ENCODE peak calls at places on chromosomes 6 and 20, in four cellular contexts. I is A549, B is AG09309, C is left lung. N is an unnamed sample.

GRCh38 chr6:119350202-119351004 is 842 bp upstream of the MAN1A1 start:
- DNase-seq in I (peak), B (peak), C (no peak), N (no peak)

GRCh38 chr20:956330-956951 is 40.3 kb upstream of the ANGPT4 start:
- DNase-seq in I (peak), B (no peak), C (peak), N (peak)

GRCh38 chr6:168469198-168469943 is 28.4 kb downstream of the SMOC2 start:
- DNase-seq in I (no peak), B (no peak), C (no peak), N (no peak)

GRCh38 chr6:31581511-31582229 is 554 bp downstream of the LTB start:
- DNase-seq in I (no peak), B (no peak), C (no peak), N (no peak)

GRCh38 chr20:33668087-33668790 is 1.5 kb downstream of the ACTL10 start:
- DNase-seq in I (peak), B (no peak), C (peak), N (peak)

GRCh38 chr6:152984387-152984872 is 1.6 kb upstream of the FBXO5 start:
- DNase-seq in I (no peak), B (no peak), C (no peak), N (no peak)

GRCh38 chr20:5658897-5659296 is 91.3 kb upstream of the SHLD1 start:
- DNase-seq in I (peak), B (no peak), C (peak), N (no peak)

GRCh38 chr6:140566706-140567330 is 1192.4 kb upstream of the CITED2 start:
- DNase-seq in I (no peak), B (no peak), C (no peak), N (no peak)

GRCh38 chr20:58452667-58453255 is 62.4 kb downstream of the APCDD1L start:
- DNase-seq in I (no peak), B (no peak), C (no peak), N (no peak)

GRCh38 chr6:32845381-32845884 is 1.6 kb upstream of the PSMB8 start:
- DNase-seq in I (no peak), B (no peak), C (peak), N (no peak)

GRCh38 chr20:14951105-14951504 is 613.7 kb upstream of the FLRT3 start:
- DNase-seq in I (no peak), B (no peak), C (no peak), N (no peak)

GRCh38 chr6:39836621-39837020 is 44.4 kb downstream of the DAAM2 start:
- DNase-seq in I (no peak), B (no peak), C (no peak), N (no peak)

GRCh38 chr6:36809156-36809555 is 30.1 kb downstream of the CPNE5 start:
- DNase-seq in I (no peak), B (no peak), C (no peak), N (no peak)

GRCh38 chr6:135244805-135245204 is 63.7 kb downstream of the MYB start:
- DNase-seq in I (no peak), B (no peak), C (no peak), N (no peak)

GRCh38 chr6:140485740-140486467 is 1111.5 kb upstream of the CITED2 start:
- DNase-seq in I (peak), B (peak), C (peak), N (no peak)

GRCh38 chr6:158398252-158399024 is 86.2 kb downstream of the TULP4 start:
- DNase-seq in I (no peak), B (no peak), C (no peak), N (no peak)

GRCh38 chr20:48983423-48984400 is 62.2 kb downstream of the ARFGEF2 start:
- DNase-seq in I (peak), B (peak), C (no peak), N (no peak)

GRCh38 chr20:35290887-35291417 is 1.3 kb downstream of the FAM83C start:
- DNase-seq in I (no peak), B (no peak), C (no peak), N (no peak)

GRCh38 chr20:49132995-49133451 is 55.1 kb downstream of the STAU1 start:
- DNase-seq in I (peak), B (peak), C (no peak), N (no peak)

GRCh38 chr6:121393711-121394110 is 41.7 kb upstream of the GJA1 start:
- DNase-seq in I (no peak), B (no peak), C (no peak), N (no peak)

GRCh38 chr20:34437330-34437986 is 74.4 kb downstream of the ITCH start:
- DNase-seq in I (no peak), B (no peak), C (no peak), N (no peak)

GRCh38 chr20:57158474-57158873 is 108.0 kb downstream of the BMP7 start:
- DNase-seq in I (no peak), B (no peak), C (no peak), N (no peak)

GRCh38 chr6:159217595-159218275 is 48.5 kb downstream of the FNDC1 start:
- DNase-seq in I (peak), B (no peak), C (no peak), N (no peak)

GRCh38 chr6:107344981-107345380 is 114.4 kb downstream of the PDSS2 start:
- DNase-seq in I (no peak), B (no peak), C (no peak), N (no peak)

GRCh38 chr6:170026272-170027110 is 264.4 kb downstream of the DLL1 start:
- DNase-seq in I (no peak), B (no peak), C (peak), N (peak)

GRCh38 chr6:14066782-14067406 is 50.7 kb upstream of the CD83 start:
- DNase-seq in I (peak), B (no peak), C (no peak), N (no peak)

GRCh38 chr6:47286301-47286700 is 23.4 kb downstream of the TNFRSF21 start:
- DNase-seq in I (no peak), B (no peak), C (no peak), N (no peak)

GRCh38 chr6:154510144-154510905 is at the start of gene CNKSR3:
- DNase-seq in I (peak), B (peak), C (peak), N (peak)
- TF ChIP-seq CTCF in I (no peak), B (no peak), C (no peak), N (peak)

DNA sequence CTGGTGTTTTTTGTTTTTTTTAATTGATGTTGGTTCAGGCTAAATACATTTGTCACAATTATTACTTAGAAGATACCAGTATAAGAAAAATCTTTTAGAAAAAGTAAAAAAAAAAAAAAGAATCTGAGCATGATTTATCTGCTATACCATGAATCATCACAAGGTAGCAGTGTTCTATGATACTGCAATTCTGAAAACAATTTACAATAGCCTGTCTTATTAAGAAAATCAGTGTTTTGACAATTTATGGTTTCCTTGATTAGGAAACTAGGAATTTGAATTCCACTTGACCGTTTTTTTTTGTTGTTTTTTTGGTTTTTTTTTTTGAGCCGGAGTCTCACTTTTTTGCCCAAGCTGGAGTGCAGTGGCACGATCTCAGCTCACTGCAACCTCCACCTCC is 9.3 kb upstream of the MAK start:
- DNase-seq in I (no peak), B (no peak), C (no peak), N (no peak)
- TF ChIP-seq CTCF in I (peak), B (peak), C (no peak), N (peak)

GRCh38 chr20:62386383-62387218 is at the start of gene RPS21:
- DNase-seq in I (peak), B (peak), C (peak), N (peak)
- TF ChIP-seq CTCF in I (no peak), B (no peak), C (no peak), N (no peak)

GRCh38 chr6:157158897-157159296 is 164.4 kb downstream of the TMEM242 start:
- DNase-seq in I (no peak), B (no peak), C (no peak), N (no peak)
- TF ChIP-seq CTCF in I (no peak), B (peak), C (no peak), N (no peak)

GRCh38 chr6:38034269-38034914 is 214.9 kb downstream of the ZFAND3 start:
- DNase-seq in I (peak), B (peak), C (no peak), N (no peak)
- TF ChIP-seq CTCF in I (peak), B (peak), C (no peak), N (peak)

GRCh38 chr6:35024601-35025054 is 116.5 kb downstream of the TCP11 start:
- DNase-seq in I (peak), B (no peak), C (peak), N (peak)

GRCh38 chr6:35027807-35028206 is 113.3 kb downstream of the TCP11 start:
- DNase-seq in I (no peak), B (no peak), C (no peak), N (no peak)

GRCh38 chr6:35023601-35024000 is 117.5 kb downstream of the TCP11 start:
- DNase-seq in I (no peak), B (no peak), C (no peak), N (no peak)

GRCh38 chr6:35026434-35027222 is 114.5 kb downstream of the TCP11 start:
- DNase-seq in I (no peak), B (no peak), C (no peak), N (no peak)

GRCh38 chr6:35025241-35026188 is 115.6 kb downstream of the TCP11 start:
- DNase-seq in I (no peak), B (no peak), C (no peak), N (peak)
- TF ChIP-seq CTCF in I (no peak), B (peak), C (no peak), N (no peak)

DNA sequence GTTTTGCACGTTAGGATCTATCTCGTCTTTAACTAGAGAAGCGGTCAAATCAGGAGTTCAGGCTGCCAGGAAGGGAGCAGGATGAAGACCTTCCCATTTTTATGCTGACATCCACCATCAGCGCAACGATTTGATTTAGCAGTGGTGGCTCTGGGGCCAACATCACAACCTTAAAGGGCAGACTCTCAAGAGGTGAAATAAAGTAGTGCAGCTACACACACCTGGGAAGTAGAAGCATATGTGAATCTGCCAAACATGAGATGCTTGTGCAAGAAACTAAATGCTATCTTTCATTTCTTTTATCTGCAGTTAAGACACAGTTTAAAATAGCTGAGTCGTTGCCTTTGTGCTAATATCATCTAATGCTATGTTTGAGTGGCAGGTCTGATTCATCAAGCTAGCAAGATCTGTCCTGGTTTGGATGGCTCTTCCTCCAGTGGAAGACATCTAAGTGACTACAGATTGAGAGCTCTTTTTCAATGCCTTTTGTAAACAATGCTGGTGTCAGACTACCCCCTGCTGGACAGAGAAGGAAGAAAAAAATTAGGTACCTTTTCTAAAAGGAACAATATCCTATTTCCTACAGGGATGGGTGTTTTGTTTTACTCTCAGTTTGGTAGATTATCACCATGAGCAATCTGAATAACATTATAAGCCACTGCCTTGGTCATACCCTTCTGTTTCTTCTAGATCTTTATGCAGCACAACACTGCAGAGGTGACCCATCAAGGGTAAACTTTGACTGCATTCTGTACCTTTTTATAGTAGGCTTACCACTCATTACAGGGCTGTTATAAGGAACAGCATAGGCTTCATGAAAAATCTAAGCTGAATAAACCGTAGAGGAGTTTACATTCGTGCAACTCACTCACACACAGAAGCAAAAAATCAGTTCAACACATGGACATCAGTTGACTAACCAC is 171.6 kb upstream of the FBXL4 start:
- DNase-seq in I (peak), B (peak), C (no peak), N (no peak)
- TF ChIP-seq CTCF in I (peak), B (peak), C (peak), N (peak)